ENCODE peak calls at places on chromosome 13, in nine cellular contexts. E, S, A, C, M, B, F, G and P are unnamed samples.

GRCh38 chr13:54511356-54511755 is 1482.7 kb downstream of the OLFM4 start:
- DNase-seq in E (no peak), S (no peak), A (no peak), C (no peak), M (no peak), B (no peak), F (no peak), G (no peak), P (no peak)

GRCh38 chr13:51364404-51365008 is 25.0 kb downstream of the SERPINE3 start:
- DNase-seq in E (no peak), S (no peak), A (no peak), C (peak), M (no peak), B (peak), F (no peak), G (peak), P (no peak)

GRCh38 chr13:49220856-49221614 is 897 bp downstream of the MLNR start:
- DNase-seq in E (peak), S (no peak), A (no peak), C (peak), M (no peak), B (no peak), F (no peak), G (no peak), P (no peak)

GRCh38 chr13:31793246-31793645 is 53.9 kb downstream of the RXFP2 start:
- DNase-seq in E (no peak), S (no peak), A (no peak), C (peak), M (no peak), B (no peak), F (no peak), G (no peak), P (no peak)

GRCh38 chr13:80132741-80133601 is 208.0 kb downstream of the SPRY2 start:
- DNase-seq in E (no peak), S (no peak), A (peak), C (peak), M (peak), B (no peak), F (peak), G (peak), P (peak)

GRCh38 chr13:30866692-30867669 is 39.1 kb upstream of the MEDAG start:
- DNase-seq in E (no peak), S (no peak), A (no peak), C (no peak), M (no peak), B (no peak), F (no peak), G (no peak), P (no peak)

GRCh38 chr13:110152351-110152750 is 154.6 kb downstream of the COL4A1 start:
- DNase-seq in E (no peak), S (no peak), A (no peak), C (no peak), M (no peak), B (no peak), F (no peak), G (no peak), P (no peak)

GRCh38 chr13:29543230-29544215 is 52.0 kb downstream of the SLC7A1 start:
- DNase-seq in E (no peak), S (no peak), A (no peak), C (peak), M (peak), B (no peak), F (no peak), G (peak), P (no peak)

GRCh38 chr13:64278493-64278892 is 2862.8 kb upstream of the PCDH20 start:
- DNase-seq in E (no peak), S (no peak), A (no peak), C (peak), M (no peak), B (peak), F (no peak), G (peak), P (no peak)

GRCh38 chr13:48731957-48732569 is 78.3 kb downstream of the CYSLTR2 start:
- DNase-seq in E (peak), S (no peak), A (no peak), C (no peak), M (peak), B (no peak), F (peak), G (no peak), P (no peak)

GRCh38 chr13:78410847-78411246 is 192.5 kb downstream of the POU4F1 start:
- DNase-seq in E (no peak), S (no peak), A (no peak), C (no peak), M (no peak), B (no peak), F (no peak), G (no peak), P (no peak)

GRCh38 chr13:37386276-37386675 is 212.3 kb downstream of the POSTN start:
- DNase-seq in E (no peak), S (no peak), A (no peak), C (no peak), M (no peak), B (no peak), F (no peak), G (no peak), P (no peak)

GRCh38 chr13:29713841-29714240 is 118.4 kb upstream of the SLC7A1 start:
- DNase-seq in E (no peak), S (no peak), A (no peak), C (peak), M (no peak), B (no peak), F (no peak), G (peak), P (no peak)

GRCh38 chr13:63427170-63427569 is 2011.5 kb upstream of the PCDH20 start:
- DNase-seq in E (no peak), S (no peak), A (no peak), C (no peak), M (no peak), B (no peak), F (no peak), G (no peak), P (no peak)

GRCh38 chr13:26300140-26300539 is 46.2 kb downstream of the CDK8 start:
- DNase-seq in E (no peak), S (no peak), A (no peak), C (peak), M (no peak), B (peak), F (no peak), G (peak), P (no peak)

GRCh38 chr13:53250272-53250875 is 221.8 kb downstream of the OLFM4 start:
- DNase-seq in E (peak), S (peak), A (no peak), C (peak), M (peak), B (peak), F (no peak), G (peak), P (no peak)

GRCh38 chr13:39810091-39810877 is 154.8 kb downstream of the COG6 start:
- DNase-seq in E (no peak), S (no peak), A (no peak), C (no peak), M (no peak), B (no peak), F (no peak), G (no peak), P (no peak)

GRCh38 chr13:66693656-66694055 is 536.5 kb downstream of the PCDH9 start:
- DNase-seq in E (no peak), S (no peak), A (no peak), C (no peak), M (no peak), B (no peak), F (no peak), G (no peak), P (no peak)

GRCh38 chr13:111033172-111034133 is 81.7 kb upstream of the ARHGEF7 start:
- DNase-seq in E (no peak), S (no peak), A (no peak), C (no peak), M (no peak), B (no peak), F (no peak), G (no peak), P (no peak)

GRCh38 chr13:37640499-37640898 is 41.9 kb upstream of the POSTN start:
- DNase-seq in E (peak), S (no peak), A (no peak), C (peak), M (no peak), B (peak), F (no peak), G (peak), P (no peak)

GRCh38 chr13:59144700-59145099 is 1019.0 kb downstream of the DIAPH3 start:
- DNase-seq in E (no peak), S (no peak), A (no peak), C (peak), M (no peak), B (no peak), F (no peak), G (no peak), P (no peak)

GRCh38 chr13:100630564-100630963 is 42.0 kb upstream of the GGACT start:
- DNase-seq in E (no peak), S (no peak), A (no peak), C (no peak), M (peak), B (peak), F (no peak), G (no peak), P (no peak)

GRCh38 chr13:73922728-73923393 is 211.3 kb downstream of the KLF12 start:
- DNase-seq in E (no peak), S (no peak), A (no peak), C (peak), M (no peak), B (no peak), F (no peak), G (peak), P (no peak)

GRCh38 chr13:26433776-26434175 is 123.7 kb upstream of the WASF3 start:
- DNase-seq in E (no peak), S (no peak), A (no peak), C (no peak), M (no peak), B (no peak), F (no peak), G (no peak), P (no peak)

GRCh38 chr13:74891610-74892009 is 590.4 kb downstream of the TBC1D4 start:
- DNase-seq in E (no peak), S (no peak), A (no peak), C (peak), M (no peak), B (no peak), F (no peak), G (peak), P (no peak)

GRCh38 chr13:31824705-31825512 is 85.6 kb downstream of the RXFP2 start:
- DNase-seq in E (no peak), S (no peak), A (no peak), C (peak), M (no peak), B (no peak), F (no peak), G (peak), P (no peak)

GRCh38 chr13:106372199-106373160 is 163.0 kb downstream of the EFNB2 start:
- DNase-seq in E (no peak), S (no peak), A (no peak), C (peak), M (no peak), B (peak), F (no peak), G (peak), P (no peak)

GRCh38 chr13:27270594-27271520 is at the start of gene RASL11A:
- DNase-seq in E (peak), S (no peak), A (peak), C (peak), M (peak), B (peak), F (peak), G (peak), P (peak)

GRCh38 chr13:105037064-105037463 is 1498.4 kb downstream of the EFNB2 start:
- DNase-seq in E (no peak), S (no peak), A (no peak), C (peak), M (no peak), B (no peak), F (no peak), G (peak), P (no peak)

DNA sequence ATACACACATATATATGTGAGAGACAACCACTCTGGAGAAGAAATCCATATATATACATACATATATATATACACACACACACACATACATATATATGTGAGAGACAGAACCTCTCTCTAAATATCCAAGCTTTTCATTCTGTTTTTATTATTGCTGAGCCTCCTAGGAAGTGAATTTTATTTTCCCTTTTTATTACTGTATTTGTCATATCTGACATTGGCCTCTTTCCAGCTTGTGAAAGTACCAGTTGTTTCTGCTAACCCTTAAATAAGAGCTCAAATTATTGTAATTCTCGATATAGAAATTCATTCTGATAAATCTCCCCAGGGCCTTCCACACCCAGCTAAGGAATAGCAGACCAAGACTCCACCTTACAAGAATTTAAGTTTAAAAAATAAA is 81.0 kb downstream of the NUFIP1 start:
- DNase-seq in E (no peak), S (no peak), A (no peak), C (peak), M (no peak), B (no peak), F (no peak), G (no peak), P (no peak)
- TF ChIP-seq CTCF in E (no peak), S (no peak), A (no peak), C (no peak), M (no peak), B (no peak), F (no peak), G (no peak), P (no peak)

GRCh38 chr13:71249031-71249430 is 618.0 kb downstream of the DACH1 start:
- DNase-seq in E (no peak), S (no peak), A (no peak), C (peak), M (no peak), B (no peak), F (no peak), G (no peak), P (no peak)

GRCh38 chr13:71252191-71252704 is 614.8 kb downstream of the DACH1 start:
- DNase-seq in E (no peak), S (no peak), A (no peak), C (peak), M (no peak), B (no peak), F (no peak), G (no peak), P (no peak)

GRCh38 chr13:71255633-71256032 is 611.4 kb downstream of the DACH1 start:
- DNase-seq in E (no peak), S (no peak), A (no peak), C (peak), M (no peak), B (no peak), F (no peak), G (no peak), P (no peak)

GRCh38 chr13:71260246-71260645 is 606.8 kb downstream of the DACH1 start:
- DNase-seq in E (no peak), S (no peak), A (no peak), C (peak), M (no peak), B (no peak), F (no peak), G (no peak), P (no peak)

DNA sequence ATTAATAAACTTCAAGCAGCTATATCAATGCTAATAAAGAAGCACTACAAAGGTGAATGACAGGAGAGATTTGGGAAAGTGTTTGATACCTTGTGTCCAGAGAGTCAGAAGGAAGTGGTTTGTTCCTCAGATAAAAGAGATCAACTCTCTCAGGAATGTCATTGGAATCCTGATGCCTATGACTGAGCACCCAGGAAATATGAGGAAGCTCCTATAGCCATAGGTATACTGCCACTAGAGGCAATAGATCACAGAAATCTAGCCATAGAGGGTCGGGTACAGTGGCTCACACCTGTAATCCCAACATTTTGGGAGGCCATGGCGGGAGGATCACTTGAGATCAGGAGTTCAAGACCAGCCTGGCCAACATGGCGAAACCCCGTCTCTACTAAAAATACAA is 612.6 kb downstream of the DACH1 start:
- DNase-seq in E (no peak), S (no peak), A (no peak), C (no peak), M (no peak), B (no peak), F (no peak), G (no peak), P (no peak)
- TF ChIP-seq CTCF in E (no peak), S (no peak), A (no peak), C (no peak), M (no peak), B (no peak), F (no peak), G (no peak), P (no peak)

GRCh38 chr13:34290661-34291060 is 472.7 kb downstream of the RFC3 start:
- DNase-seq in E (no peak), S (no peak), A (no peak), C (no peak), M (no peak), B (no peak), F (no peak), G (no peak), P (no peak)
- TF ChIP-seq CTCF in E (no peak), S (no peak), A (no peak), C (no peak), M (no peak), B (no peak), F (no peak), G (no peak), P (no peak)

GRCh38 chr13:114145722-114146121 is 13.3 kb upstream of the RASA3 start:
- DNase-seq in E (no peak), S (no peak), A (no peak), C (no peak), M (no peak), B (no peak), F (peak), G (no peak), P (no peak)

GRCh38 chr13:114146173-114146572 is 13.8 kb upstream of the RASA3 start:
- DNase-seq in E (no peak), S (no peak), A (no peak), C (no peak), M (no peak), B (no peak), F (no peak), G (no peak), P (no peak)

GRCh38 chr13:114147803-114148520 is 15.5 kb upstream of the RASA3 start:
- DNase-seq in E (no peak), S (no peak), A (no peak), C (no peak), M (no peak), B (no peak), F (no peak), G (no peak), P (no peak)

GRCh38 chr13:114145256-114145655 is 12.8 kb upstream of the RASA3 start:
- DNase-seq in E (no peak), S (no peak), A (no peak), C (no peak), M (no peak), B (no peak), F (peak), G (no peak), P (no peak)

GRCh38 chr13:114146629-114147028 is 14.2 kb upstream of the RASA3 start:
- DNase-seq in E (peak), S (no peak), A (no peak), C (no peak), M (no peak), B (no peak), F (peak), G (no peak), P (no peak)
- TF ChIP-seq CTCF in E (no peak), S (no peak), A (no peak), C (peak), M (peak), B (peak), F (no peak), G (peak), P (no peak)

DNA sequence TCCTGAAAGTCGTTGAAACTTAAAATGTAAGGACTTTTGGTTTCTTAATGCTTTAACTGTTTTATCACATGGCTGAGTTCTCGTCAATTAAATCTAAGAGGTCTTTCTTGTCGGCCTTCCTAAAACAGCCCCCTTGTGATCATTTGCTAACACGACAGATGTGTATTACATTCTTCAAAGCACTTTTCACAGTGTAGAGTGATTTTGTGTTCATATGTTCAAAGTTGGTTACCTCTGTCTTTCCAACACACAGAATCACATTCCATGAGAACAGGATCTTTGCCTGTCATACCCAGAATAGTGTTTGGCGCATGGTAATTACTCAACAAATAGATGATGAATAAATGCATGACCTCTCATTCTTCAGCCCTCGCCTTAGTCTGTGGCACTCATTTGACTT is 1.1 kb downstream of the GTF2F2 start:
- DNase-seq in E (no peak), S (no peak), A (no peak), C (peak), M (peak), B (peak), F (no peak), G (peak), P (no peak)
- TF ChIP-seq CTCF in E (peak), S (no peak), A (no peak), C (peak), M (no peak), B (peak), F (no peak), G (peak), P (no peak)

GRCh38 chr13:22726721-22727120 is 454.1 kb upstream of the SGCG start:
- DNase-seq in E (no peak), S (no peak), A (no peak), C (no peak), M (no peak), B (no peak), F (no peak), G (no peak), P (no peak)
- TF ChIP-seq CTCF in E (no peak), S (no peak), A (no peak), C (no peak), M (no peak), B (no peak), F (no peak), G (no peak), P (no peak)

GRCh38 chr13:113220877-113221276 is 11.5 kb downstream of the CUL4A start:
- DNase-seq in E (no peak), S (no peak), A (no peak), C (peak), M (no peak), B (no peak), F (peak), G (no peak), P (no peak)
- TF ChIP-seq CTCF in E (no peak), S (no peak), A (no peak), C (peak), M (peak), B (peak), F (peak), G (peak), P (no peak)

GRCh38 chr13:41658057-41658642 is 200.8 kb downstream of the RGCC start:
- DNase-seq in E (no peak), S (no peak), A (no peak), C (peak), M (no peak), B (peak), F (no peak), G (peak), P (no peak)
- TF ChIP-seq CTCF in E (no peak), S (no peak), A (no peak), C (no peak), M (no peak), B (no peak), F (no peak), G (peak), P (no peak)